ENCODE peak calls at places on chromosomes 2 and 18, in six cellular contexts. V, R, J, K, A and C are unnamed samples.

GRCh38 chr2:11411768-11412448 is 54.1 kb downstream of the E2F6 start:
- ATAC-seq in A (no peak), J (peak), V (peak), R (peak), K (peak), C (no peak)

GRCh38 chr2:38290332-38290731 is 86.7 kb downstream of the ATL2 start:
- ATAC-seq in J (no peak), K (no peak), R (no peak), V (no peak), A (peak), C (no peak)

GRCh38 chr18:21855432-21855831 is 114.8 kb downstream of the MIB1 start:
- ATAC-seq in A (no peak), J (no peak), R (peak), V (no peak), K (no peak), C (no peak)

GRCh38 chr2:159153463-159153862 is 133.0 kb downstream of the WDSUB1 start:
- ATAC-seq in K (peak), A (peak), J (no peak), R (peak), V (no peak), C (no peak)

GRCh38 chr2:69306897-69307695 is 79.9 kb downstream of the GFPT1 start:
- ATAC-seq in J (peak), K (peak), R (peak), A (peak), V (peak), C (peak)

GRCh38 chr18:65175681-65176080 is 575.1 kb upstream of the CDH7 start:
- ATAC-seq in V (no peak), K (no peak), A (no peak), R (no peak), J (no peak), C (no peak)

GRCh38 chr2:30969006-30969405 is 161.8 kb upstream of the CAPN13 start:
- ATAC-seq in V (no peak), A (peak), K (no peak), R (no peak), J (no peak), C (no peak)

GRCh38 chr18:76410660-76411417 is 84.2 kb downstream of the ZNF516 start:
- ATAC-seq in R (no peak), K (peak), J (no peak), A (no peak), V (no peak), C (peak)

GRCh38 chr2:101339236-101339865 is 30.9 kb upstream of the RNF149 start:
- ATAC-seq in A (no peak), R (no peak), K (no peak), V (no peak), J (no peak), C (no peak)

GRCh38 chr2:24613154-24613814 is 122.2 kb downstream of the NCOA1 start:
- ATAC-seq in K (peak), R (peak), A (peak), J (peak), V (no peak), C (peak)

GRCh38 chr2:10433948-10434884 is 13.9 kb downstream of the ODC1 start:
- ATAC-seq in R (peak), V (peak), K (no peak), J (no peak), A (no peak), C (no peak)

GRCh38 chr18:3612315-3612714 is 162.3 kb downstream of the TGIF1 start:
- ATAC-seq in A (no peak), J (peak), K (no peak), V (no peak), R (no peak), C (no peak)

GRCh38 chr2:120709608-120710041 is 26.0 kb upstream of the GLI2 start:
- ATAC-seq in V (peak), R (peak), J (no peak), A (no peak), K (no peak), C (no peak)

GRCh38 chr2:241555711-241556110 is 2.8 kb upstream of the BOK start:
- ATAC-seq in V (no peak), K (no peak), A (peak), R (no peak), J (no peak), C (no peak)

GRCh38 chr2:15706986-15707632 is 115.4 kb downstream of the DDX1 start:
- ATAC-seq in K (no peak), V (no peak), A (no peak), J (no peak), R (no peak), C (no peak)

GRCh38 chr18:24270937-24271380 is 126.7 kb downstream of the OSBPL1A start:
- ATAC-seq in A (no peak), V (peak), R (peak), K (no peak), J (peak), C (no peak)

GRCh38 chr2:13711154-13711553 is 921.4 kb upstream of the LRATD1 start:
- ATAC-seq in V (no peak), A (no peak), R (no peak), K (no peak), J (no peak), C (no peak)

GRCh38 chr18:58525928-58526424 is 102.9 kb downstream of the ALPK2 start:
- ATAC-seq in R (no peak), J (no peak), V (no peak), A (peak), K (no peak), C (peak)